ENCODE peak calls at places on chromosomes 7 and 10, in nine cellular contexts. D, P, Y, W, H, F, Z, N and Q are unnamed samples.

GRCh38 chr7:21690717-21691116 is 147.9 kb downstream of the DNAH11 start:
- DNase-seq in F (no peak), D (no peak), H (peak; percentile 17), N (no peak), Z (no peak), P (no peak), Y (peak; percentile 12), W (no peak), Q (no peak)

GRCh38 chr7:83852136-83852535 is 203.2 kb upstream of the SEMA3E start:
- DNase-seq in F (peak; percentile 43), Y (peak; percentile 10), N (no peak), P (no peak), Z (no peak), H (no peak), W (no peak), D (no peak), Q (no peak)

GRCh38 chr10:131099028-131099427 is 212.5 kb downstream of the TCERG1L start:
- DNase-seq in D (no peak), F (no peak), P (no peak), Y (no peak), Z (no peak), W (no peak), H (no peak), N (no peak), Q (no peak)

GRCh38 chr10:49435225-49435624 is 39.3 kb upstream of the DRGX start:
- DNase-seq in D (no peak), Z (no peak), N (no peak), P (no peak), W (no peak), Y (peak; percentile 57), H (no peak), F (no peak), Q (no peak)

GRCh38 chr7:70498633-70499032 is 633.3 kb upstream of the GALNT17 start:
- DNase-seq in W (no peak), P (no peak), N (no peak), Z (no peak), H (no peak), Y (peak; percentile 60), F (peak; percentile 18), D (no peak), Q (no peak)

GRCh38 chr7:24751484-24751883 is 5.8 kb downstream of the GSDME start:
- DNase-seq in Z (no peak), Y (no peak), P (no peak), N (no peak), F (peak; percentile 66), D (no peak), H (no peak), W (no peak), Q (no peak)

GRCh38 chr7:33940503-33940902 is 35.2 kb downstream of the BMPER start:
- DNase-seq in F (no peak), W (no peak), D (no peak), Z (no peak), P (no peak), H (no peak), N (no peak), Y (no peak), Q (no peak)

GRCh38 chr10:132162021-132162531 is 24.7 kb upstream of the DPYSL4 start:
- DNase-seq in H (no peak), P (no peak), D (no peak), F (no peak), Z (no peak), Y (no peak), N (peak; percentile 25), W (no peak), Q (no peak)

GRCh38 chr7:50921114-50921513 is 138.4 kb upstream of the GRB10 start:
- DNase-seq in Z (no peak), W (peak; percentile 32), N (no peak), D (no peak), H (no peak), Y (no peak), P (no peak), F (no peak), Q (no peak)

GRCh38 chr10:63707254-63707910 is 186.2 kb downstream of the REEP3 start:
- DNase-seq in P (no peak), F (peak; percentile 99), H (peak; percentile 91), W (no peak), D (no peak), N (no peak), Z (peak; percentile 82), Y (peak; percentile 27), Q (no peak)

GRCh38 chr7:55130554-55131198 is 111.9 kb downstream of the EGFR start:
- DNase-seq in D (peak; percentile 65), Y (no peak), P (no peak), F (peak; percentile 95), W (no peak), Z (peak; percentile 75), N (no peak), H (peak; percentile 78), Q (no peak)

GRCh38 chr10:77173615-77174461 is 463.8 kb downstream of the KCNMA1 start:
- DNase-seq in H (peak; percentile 74), N (peak; percentile 50), Z (peak; percentile 83), W (peak; percentile 58), F (peak; percentile 63), P (peak; percentile 55), D (peak; percentile 88), Y (peak; percentile 92), Q (no peak)

GRCh38 chr10:109974509-109975191 is 33.1 kb upstream of the ADD3 start:
- DNase-seq in F (peak; percentile 50), H (no peak), D (no peak), N (no peak), Z (no peak), P (no peak), W (no peak), Y (no peak), Q (no peak)

GRCh38 chr10:29828440-29828894 is 193.7 kb upstream of the SVIL start:
- DNase-seq in Y (no peak), P (no peak), F (no peak), D (no peak), H (no peak), N (no peak), Z (no peak), W (no peak), Q (no peak)